ENCODE peak calls at places on chromosomes 4 and X, in five cellular contexts. C is PC-3, B is MM.1S, Q is hepatocyte, Z is GM23338. T is an unnamed sample. For H3K9me2, the result is how much of the 10 kb centered on the place peaks cover.

GRCh38 chrX:153669174-153669890 is 4.3 kb downstream of the PNCK start:
- DNase-seq in C (peak), B (peak), Q (no peak), Z (no peak), T (peak)

GRCh38 chr4:73259552-73260140 is 1.0 kb upstream of the ANKRD17 start:
- DNase-seq in C (no peak), B (no peak), Q (peak), Z (peak), T (peak)

GRCh38 chr4:55176497-55176896 is 51.1 kb upstream of the KDR start:
- DNase-seq in C (no peak), B (no peak), Q (no peak), Z (no peak), T (no peak)

GRCh38 chrX:39939678-39940077 is 158.1 kb downstream of the BCOR start:
- DNase-seq in C (no peak), B (no peak), Q (no peak), Z (no peak), T (no peak)

GRCh38 chr4:65535128-65535527 is 135.2 kb downstream of the EPHA5 start:
- DNase-seq in C (no peak), B (no peak), Q (no peak), Z (peak), T (no peak)

GRCh38 chrX:104913348-104913747 is 307.1 kb downstream of the TEX13A start:
- DNase-seq in C (peak), B (peak), Q (peak), Z (peak), T (peak)

GRCh38 chr4:84166486-84166885 is 332.6 kb downstream of the NKX6-1 start:
- DNase-seq in C (no peak), B (no peak), Q (no peak), Z (no peak), T (no peak)

GRCh38 chr4:55409468-55410171 is 13.9 kb downstream of the TMEM165 start:
- DNase-seq in C (no peak), B (no peak), Q (no peak), Z (peak), T (peak)

GRCh38 chrX:73852022-73852421 is 289.0 kb downstream of the CHIC1 start:
- DNase-seq in C (no peak), B (no peak), Q (no peak), Z (no peak), T (no peak)

GRCh38 chr4:149017022-149017734 is 575.0 kb upstream of the NR3C2 start:
- DNase-seq in C (no peak), B (no peak), Q (no peak), Z (no peak), T (no peak)

GRCh38 chrX:119266364-119266995 is 30.4 kb downstream of the PGRMC1 start:
- DNase-seq in C (peak), B (peak), Q (peak), Z (peak), T (peak)

GRCh38 chrX:94492541-94492940 is 818.5 kb downstream of the FAM133A start:
- DNase-seq in C (no peak), B (no peak), Q (no peak), Z (peak), T (no peak)

GRCh38 chrX:135477576-135477975 is 42.9 kb upstream of the INTS6L start:
- DNase-seq in C (peak), B (peak), Q (peak), Z (peak), T (peak)

GRCh38 chr4:133323670-133324069 is 174.6 kb downstream of the PCDH10 start:
- DNase-seq in C (no peak), B (no peak), Q (no peak), Z (no peak), T (no peak)

GRCh38 chrX:25015486-25016360 is at the start of gene ARX:
- DNase-seq in C (no peak), B (no peak), Q (peak), Z (peak), T (peak)
- TF ChIP-seq EZH2 in C (no peak), B (no peak), Q (no peak), Z (peak), T (peak)

GRCh38 chr4:101678180-101678579 is 112.3 kb upstream of the BANK1 start:
- DNase-seq in C (peak), B (no peak), Q (no peak), Z (no peak), T (peak)
- H3K9me2 ChIP-seq in C (under half), B (under half), Q (under half), Z (under half), T (under half)

GRCh38 chr4:140567722-140568121 is 1.0 kb downstream of the UCP1 start:
- DNase-seq in C (no peak), B (no peak), Q (peak), Z (peak), T (peak)
- TF ChIP-seq EZH2 in C (no peak), B (no peak), Q (no peak), Z (peak), T (peak)

GRCh38 chr4:107721436-107722090 is 1.5 kb upstream of the PAPSS1 start:
- DNase-seq in C (no peak), B (peak), Q (peak), Z (peak), T (no peak)
- H3K9me2 ChIP-seq in C (under half), B (under half), Q (under half), Z (under half), T (under half)

DNA sequence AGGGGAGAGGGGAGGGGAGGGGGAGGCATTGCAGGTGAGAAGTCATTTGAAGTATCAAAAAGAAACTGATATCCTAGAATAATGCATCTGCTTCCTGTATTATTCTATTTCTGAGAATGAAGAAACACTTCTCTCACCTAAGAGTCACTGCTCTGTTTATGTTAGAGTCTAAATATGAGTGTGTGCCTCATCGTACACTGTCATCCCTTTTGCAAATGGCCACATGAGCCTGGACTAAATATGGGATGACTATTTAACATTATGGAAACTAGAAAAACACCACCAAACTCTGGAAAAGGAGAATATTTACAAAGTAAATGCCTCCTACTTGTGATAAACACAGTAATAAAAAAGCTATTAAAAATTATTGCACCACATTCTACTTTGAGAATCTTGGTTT is 146.4 kb upstream of the NOCT start:
- DNase-seq in C (no peak), B (no peak), Q (no peak), Z (no peak), T (peak)
- TF ChIP-seq EZH2 in C (no peak), B (no peak), Q (no peak), Z (no peak), T (no peak)

GRCh38 chr4:167176723-167177367 is 57.4 kb downstream of the SPOCK3 start:
- DNase-seq in C (no peak), B (no peak), Q (peak), Z (no peak), T (no peak)
- H3K9me2 ChIP-seq in C (under half), B (under half), Q (under half), Z (under half), T (under half)

GRCh38 chr4:25656031-25656430 is 380 bp downstream of the SLC34A2 start:
- DNase-seq in C (no peak), B (no peak), Q (no peak), Z (no peak), T (no peak)

GRCh38 chr4:25658357-25658771 is 2.7 kb downstream of the SLC34A2 start:
- DNase-seq in C (no peak), B (no peak), Q (no peak), Z (no peak), T (no peak)

GRCh38 chr4:25658777-25659176 is 3.1 kb downstream of the SLC34A2 start:
- DNase-seq in C (no peak), B (no peak), Q (no peak), Z (no peak), T (no peak)

GRCh38 chr4:25654031-25654970 is 1.4 kb upstream of the SLC34A2 start:
- DNase-seq in C (no peak), B (no peak), Q (no peak), Z (peak), T (no peak)

DNA sequence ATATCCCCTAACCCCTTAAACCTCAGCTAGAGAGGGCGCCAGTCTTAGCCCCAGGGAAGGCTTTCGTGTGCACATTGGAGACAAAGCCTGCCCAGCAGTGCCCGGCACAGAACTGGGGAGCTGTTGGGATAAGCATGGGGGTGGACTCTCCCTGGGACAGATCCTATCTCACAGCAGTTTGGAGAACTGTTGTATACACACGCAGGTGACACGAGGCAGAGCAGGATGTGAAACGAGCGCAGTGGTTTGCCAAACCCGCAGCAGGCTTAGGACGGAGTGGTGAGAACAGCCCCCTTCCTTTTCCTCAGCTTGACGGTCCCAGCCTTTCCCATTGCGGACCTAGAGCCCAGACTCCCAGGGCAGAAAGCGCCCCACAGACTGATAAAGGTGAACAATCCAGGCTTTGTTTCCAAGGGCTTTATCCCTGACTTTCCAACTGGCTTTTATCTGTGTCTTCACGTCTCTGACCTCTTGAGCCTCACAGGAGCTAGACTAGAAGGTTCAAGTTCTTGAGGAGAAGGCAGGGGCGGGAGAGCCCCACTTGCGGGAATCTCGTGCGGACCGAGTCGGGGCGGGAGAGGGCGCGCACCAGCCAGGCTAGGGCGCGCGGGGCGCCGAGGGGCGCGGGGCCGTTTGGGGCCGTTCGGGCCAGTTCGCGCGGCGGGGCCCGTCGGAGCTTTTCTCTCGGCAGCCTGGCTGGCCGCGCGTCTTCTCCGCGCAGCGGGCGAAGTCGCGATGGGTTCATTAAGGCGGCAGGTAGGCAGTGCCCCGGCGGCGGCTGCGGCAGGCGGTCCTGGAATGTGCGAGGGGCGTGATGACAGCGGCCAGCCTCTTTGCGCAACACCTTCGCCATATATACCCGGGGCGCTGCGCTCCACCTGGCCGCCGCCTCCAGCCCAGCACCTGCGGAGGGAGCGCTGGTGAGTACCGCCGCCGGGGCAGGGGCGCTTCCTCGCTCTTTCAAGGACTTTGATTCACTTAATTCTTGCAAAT is at the start of gene SLC34A2:
- DNase-seq in C (no peak), B (no peak), Q (peak), Z (peak), T (no peak)
- TF ChIP-seq EZH2 in C (no peak), B (no peak), Q (no peak), Z (peak), T (no peak)

T was measured in GM23248.